ENCODE peak calls at places on chromosomes 4 and X, in six cellular contexts. K is tibial nerve, H is suprapubic skin, P is A549, D is IMR-90, W is K562. N is an unnamed sample.

GRCh38 chr4:184061582-184061981 is 156.1 kb downstream of the ENPP6 start:
- DNase-seq in P (no peak), K (no peak), W (no peak), D (no peak), H (no peak), N (no peak)

GRCh38 chrX:139246295-139246694 is 284.2 kb upstream of the F9 start:
- DNase-seq in D (no peak), H (no peak), P (no peak), W (no peak), K (no peak), N (no peak)

GRCh38 chrX:2910109-2910508 is 19.0 kb downstream of the ARSD start:
- DNase-seq in D (no peak), H (no peak), K (no peak), P (no peak), W (no peak), N (no peak)

GRCh38 chr4:6561706-6562371 is 13.2 kb upstream of the MAN2B2 start:
- DNase-seq in K (no peak), W (no peak), H (no peak), D (no peak), P (no peak), N (no peak)

GRCh38 chr4:53476232-53477037 is 99.0 kb downstream of the FIP1L1 start:
- DNase-seq in P (no peak), D (peak; percentile 98), W (no peak), K (no peak), H (peak; percentile 68), N (no peak)

GRCh38 chr4:7627251-7628250 is 192.8 kb upstream of the PSAPL1 start:
- DNase-seq in P (no peak), D (no peak), K (no peak), H (peak; percentile 40), W (no peak), N (no peak)

GRCh38 chr4:183658362-183659028 is 490 bp downstream of the RWDD4 start:
- DNase-seq in P (no peak), H (peak; percentile 67), D (peak; percentile 10), K (no peak), W (peak; percentile 40), N (no peak)

GRCh38 chr4:142480244-142480643 is 365.9 kb downstream of the INPP4B start:
- DNase-seq in D (peak; percentile 37), P (no peak), K (no peak), W (no peak), H (no peak), N (no peak)

GRCh38 chrX:96361844-96362243 is 322.8 kb upstream of the DIAPH2 start:
- DNase-seq in H (no peak), K (no peak), W (no peak), D (no peak), P (no peak), N (no peak)

DNA sequence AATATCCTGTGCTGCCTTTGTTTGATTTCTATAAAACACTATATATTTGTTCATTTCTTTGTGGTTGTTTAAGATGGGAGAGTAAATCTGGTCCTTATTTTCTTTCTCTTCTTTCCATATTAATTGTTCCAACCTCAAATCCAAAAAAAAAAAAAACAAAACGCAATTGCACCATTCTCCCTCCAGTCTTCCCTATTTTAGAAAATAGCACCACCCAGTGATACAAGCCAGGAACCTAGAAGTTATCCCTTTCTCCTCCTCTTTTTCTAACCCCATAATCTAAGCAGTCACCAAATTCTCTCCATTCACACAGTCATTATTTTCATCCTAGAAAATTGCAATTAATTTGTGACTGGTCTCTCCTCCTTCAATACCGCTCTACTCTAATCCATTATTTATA is 107.8 kb downstream of the GABRA3 start:
- DNase-seq in W (peak; percentile 17), K (no peak), D (no peak), P (no peak), H (no peak), N (no peak)
- TF ChIP-seq CTCF in W (no peak), K (no peak), D (no peak), P (peak; percentile 26), H (no peak), N (no peak)

GRCh38 chr4:150127757-150128156 is 49.5 kb downstream of the DCLK2 start:
- DNase-seq in K (no peak), W (no peak), H (no peak), P (no peak), D (peak; percentile 68), N (no peak)

GRCh38 chr4:150123982-150124670 is 45.9 kb downstream of the DCLK2 start:
- DNase-seq in P (no peak), K (no peak), D (no peak), H (no peak), W (no peak), N (no peak)

GRCh38 chr4:150126880-150127236 is 48.6 kb downstream of the DCLK2 start:
- DNase-seq in K (no peak), D (peak; percentile 75), H (no peak), P (no peak), W (no peak), N (no peak)

GRCh38 chr4:150123073-150123472 is 44.8 kb downstream of the DCLK2 start:
- DNase-seq in K (no peak), H (no peak), W (no peak), P (no peak), D (no peak), N (no peak)

GRCh38 chr4:150126201-150126879 is 48.1 kb downstream of the DCLK2 start:
- DNase-seq in W (no peak), P (no peak), D (peak; percentile 68), K (no peak), H (no peak), N (no peak)
- H3K4me3 ChIP-seq in W (no peak overlapping the region), P (no peak overlapping the region), D (no peak overlapping the region), K (no peak overlapping the region), H (no peak overlapping the region), N (no peak overlapping the region)

GRCh38 chr4:153270361-153270760 is 66.1 kb downstream of the TRIM2 start:
- DNase-seq in H (no peak), W (no peak), D (no peak), P (no peak), K (no peak), N (no peak)
- TF ChIP-seq POLR2A in H (no peak), W (no peak), D (no peak), P (no peak), K (no peak), N (no peak)

DNA sequence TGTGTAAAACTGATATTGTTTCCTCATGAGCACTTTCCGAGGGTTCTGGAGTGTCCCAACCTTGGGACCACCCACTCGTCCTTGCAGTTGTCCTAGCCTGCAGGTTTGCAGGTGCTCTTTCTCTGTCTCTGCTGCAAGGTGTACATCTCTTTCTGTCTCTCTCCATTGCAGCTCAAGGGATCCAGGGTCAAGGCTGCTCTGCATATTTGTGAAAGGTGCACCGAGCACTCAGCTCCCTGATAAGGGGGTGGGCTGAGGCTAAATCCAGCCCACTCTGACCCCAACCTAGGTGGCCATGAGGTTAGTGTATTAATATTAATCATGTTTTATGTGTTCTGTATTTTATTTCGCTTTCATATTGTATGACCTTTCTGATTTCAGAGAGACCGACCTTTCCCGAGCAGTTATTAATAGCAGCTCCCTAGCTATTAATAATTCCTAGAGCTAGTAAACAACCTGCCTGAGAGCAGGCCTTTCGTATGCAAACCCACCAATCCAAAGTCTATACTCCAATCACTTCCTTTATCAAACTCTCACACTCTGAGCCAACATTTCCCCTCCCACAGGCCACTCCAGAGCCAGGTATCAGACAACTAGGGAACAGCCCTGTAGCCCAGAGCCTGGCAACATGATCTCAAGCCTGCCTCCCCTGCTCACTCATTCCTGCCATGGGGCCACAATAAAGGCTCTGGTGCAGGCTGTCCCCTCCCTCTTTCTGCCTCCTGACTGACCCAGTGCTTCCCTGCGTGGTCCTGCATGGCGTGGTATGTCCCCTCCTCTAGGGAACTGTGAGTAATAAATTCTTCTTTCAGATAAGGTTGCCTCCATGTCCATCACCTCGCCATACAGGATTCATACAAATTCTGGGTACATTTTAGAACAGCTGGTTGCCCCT is 73.9 kb downstream of the SLC2A9 start:
- DNase-seq in W (no peak), H (no peak), P (no peak), D (no peak), K (no peak), N (peak; percentile 25)
- TF ChIP-seq CTCF in W (no peak), H (no peak), P (no peak), D (no peak), K (no peak), N (no peak)

DNA sequence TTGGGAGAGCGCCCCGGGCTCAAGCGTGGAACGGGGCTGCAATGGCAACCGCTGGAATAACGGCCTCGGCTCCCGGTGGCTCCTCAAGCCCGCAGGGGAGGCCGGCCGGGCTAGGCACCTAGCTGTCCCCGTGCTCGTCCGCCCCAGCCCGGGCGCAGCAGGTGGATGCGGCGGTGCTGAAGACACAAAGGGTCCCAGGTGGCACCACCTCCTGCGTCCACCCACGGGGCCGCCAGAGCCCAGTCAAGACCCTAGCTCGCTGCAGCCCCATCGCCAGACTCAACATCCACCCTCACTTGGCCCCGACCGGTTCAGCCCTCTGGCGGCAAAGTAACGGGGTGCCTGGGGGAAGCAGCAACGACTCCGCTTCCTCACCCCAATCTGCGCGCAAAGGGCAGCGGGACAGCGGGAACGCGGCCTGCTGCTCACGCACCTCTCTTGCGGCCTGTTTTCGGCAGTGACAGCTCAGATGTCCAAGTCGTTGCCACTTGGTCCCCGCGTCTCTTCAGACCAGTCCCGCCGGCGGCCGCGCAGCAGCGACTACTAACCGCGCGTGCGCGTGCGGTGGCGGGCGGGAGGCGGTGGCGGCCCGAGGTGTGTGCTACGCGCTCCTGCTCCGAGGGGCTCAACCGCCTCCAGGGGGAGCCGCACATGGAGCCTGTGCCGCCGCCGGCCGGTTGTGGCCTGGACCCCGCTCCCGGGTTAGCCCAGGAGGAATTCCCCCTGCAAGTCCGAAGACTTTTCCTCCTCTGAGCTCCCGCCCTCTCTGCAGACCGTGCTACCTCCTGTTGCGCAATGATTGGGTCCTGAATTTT is at the start of gene CLGN:
- DNase-seq in H (peak; percentile 61), K (no peak), W (peak; percentile 86), P (peak; percentile 63), D (peak; percentile 44), N (no peak)
- H3K4me3 ChIP-seq in H (peak within 1 kb of the TSS; percentile 63), K (peak within 1 kb of the TSS; percentile 69), W (peak within 1 kb of the TSS; percentile 59), P (peak within 1 kb of the TSS; percentile 80), D (peak within 1 kb of the TSS; percentile 79), N (peak within 1 kb of the TSS; percentile 41)

N was measured in lower leg skin.